ENCODE peak calls at places on chromosomes 1 and 21, in eight cellular contexts. G is GM23248, A is lung, M is pancreas, W is left lung, R is IMR-90, C is tibial artery, E is mucosa of descending colon. P is an unnamed sample. For H3K4me1, the result is how much of the 10 kb centered on the place peaks cover.

GRCh38 chr1:72649974-72650373 is 367.6 kb upstream of the NEGR1 start:
- DNase-seq in G (peak), A (no peak), M (no peak), W (no peak), R (peak), C (no peak), E (no peak), P (no peak)

GRCh38 chr1:174397261-174397660 is 50.5 kb upstream of the GPR52 start:
- DNase-seq in G (no peak), A (no peak), M (no peak), W (no peak), R (peak), C (no peak), E (no peak), P (no peak)

GRCh38 chr21:42343963-42344510 is 6.8 kb downstream of the TFF2 start:
- DNase-seq in G (no peak), A (no peak), M (no peak), W (no peak), R (no peak), C (no peak), E (no peak), P (no peak)

GRCh38 chr1:24635195-24635843 is 7.8 kb upstream of the SRRM1 start:
- DNase-seq in G (peak), A (no peak), M (no peak), W (no peak), R (peak), C (no peak), E (peak), P (no peak)

GRCh38 chr1:6585081-6585722 is 5.4 kb downstream of the ZBTB48 start:
- DNase-seq in G (no peak), A (no peak), M (no peak), W (no peak), R (no peak), C (no peak), E (no peak), P (no peak)

GRCh38 chr1:100557606-100557953 is 19.6 kb downstream of the GPR88 start:
- DNase-seq in G (no peak), A (no peak), M (no peak), W (no peak), R (no peak), C (no peak), E (no peak), P (no peak)

GRCh38 chr21:44414291-44415072 is 40.8 kb upstream of the LRRC3 start:
- DNase-seq in G (no peak), A (no peak), M (no peak), W (peak), R (no peak), C (peak), E (no peak), P (no peak)

GRCh38 chr1:54569339-54569738 is 21.3 kb downstream of the ACOT11 start:
- DNase-seq in G (peak), A (no peak), M (no peak), W (no peak), R (no peak), C (no peak), E (no peak), P (no peak)

GRCh38 chr1:247415423-247416361 is at the start of gene NLRP3:
- DNase-seq in G (peak), A (peak), M (no peak), W (peak), R (no peak), C (peak), E (peak), P (peak)

DNA sequence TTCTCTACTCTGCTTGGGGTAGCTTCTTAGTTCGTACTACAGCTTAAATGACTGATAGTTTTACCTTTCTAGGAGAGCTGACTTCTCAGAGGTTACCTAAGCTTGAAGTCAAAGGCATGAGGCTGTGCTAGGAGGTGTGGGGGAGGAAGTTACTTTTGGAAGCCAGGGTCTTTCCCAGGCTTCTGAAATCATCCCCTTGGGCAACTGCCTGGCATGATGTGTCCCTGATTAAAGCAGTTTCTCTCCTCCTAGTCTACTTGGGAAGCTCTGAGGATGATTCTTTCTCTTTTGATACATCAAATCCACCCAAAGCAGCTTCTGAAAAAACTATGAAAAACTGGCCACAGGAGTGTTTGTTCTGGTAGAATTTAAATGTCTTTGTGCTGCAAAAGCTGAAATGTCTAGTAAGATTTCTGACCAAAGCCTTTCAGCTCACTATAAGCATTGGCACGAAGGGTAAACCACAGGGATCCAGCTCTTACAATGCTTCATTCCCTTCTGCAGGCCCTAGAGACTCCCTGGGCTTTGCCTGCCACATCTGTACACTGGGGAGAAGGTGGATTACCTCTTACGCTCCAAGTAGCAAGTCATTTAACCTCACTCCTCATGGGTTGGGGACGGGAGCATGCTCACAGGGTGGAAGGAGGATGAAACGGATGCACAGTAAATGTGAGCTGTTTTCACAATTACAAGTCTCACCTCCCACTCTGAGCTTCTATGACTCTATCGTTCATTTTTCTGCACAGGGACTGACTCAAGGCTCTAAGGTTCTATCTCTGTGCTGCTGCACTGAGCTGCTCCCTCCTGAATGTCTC is 59.6 kb downstream of the RUNX1 start:
- DNase-seq in G (peak), A (no peak), M (no peak), W (no peak), R (no peak), C (no peak), E (no peak), P (no peak)
- H3K4me1 ChIP-seq in G (under half), A (under half), M (under half), W (under half), R (under half), C (under half), E (under half), P (half or more)

DNA sequence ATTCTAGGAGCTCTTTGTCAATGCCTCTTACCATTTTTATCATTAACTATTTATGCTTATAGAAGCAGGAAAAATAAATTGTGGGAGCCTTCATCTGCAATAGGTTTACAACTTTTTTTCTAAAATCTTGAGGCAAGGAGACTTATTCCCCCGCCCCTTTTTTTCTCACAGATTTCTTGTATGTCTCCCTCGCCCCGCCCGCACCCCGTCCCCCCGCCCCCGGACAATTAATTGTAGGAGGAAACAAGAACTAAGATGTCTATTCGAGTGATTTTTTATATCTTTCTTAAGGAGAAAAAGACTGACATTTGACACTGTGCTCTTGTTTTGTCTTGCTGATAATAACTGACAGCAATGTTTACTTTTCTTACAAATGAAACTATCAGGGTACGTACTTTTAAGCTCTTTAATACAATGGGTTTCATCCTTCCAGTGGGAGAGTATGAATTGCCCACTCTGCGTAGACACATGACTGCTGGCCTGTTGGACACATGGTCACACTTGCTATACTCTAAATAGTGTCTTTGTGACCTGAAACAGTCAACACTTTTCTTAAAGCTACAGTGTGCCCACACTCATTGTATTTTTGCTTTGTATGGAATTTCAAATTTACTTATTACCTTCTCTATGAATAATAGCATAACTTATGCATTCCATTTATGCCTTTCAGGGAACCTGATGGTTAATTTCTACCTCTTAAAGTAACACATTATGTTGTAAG is 1.5 kb upstream of the IVNS1ABP start:
- DNase-seq in G (no peak), A (no peak), M (no peak), W (no peak), R (no peak), C (no peak), E (no peak), P (no peak)
- H3K4me1 ChIP-seq in G (under half), A (under half), M (under half), W (under half), R (under half), C (under half), E (under half), P (under half)

GRCh38 chr1:93591291-93591832 is 90.3 kb downstream of the BCAR3 start:
- DNase-seq in G (no peak), A (no peak), M (no peak), W (no peak), R (no peak), C (no peak), E (no peak), P (no peak)
- H3K4me1 ChIP-seq in G (under half), A (under half), M (under half), W (under half), R (under half), C (under half), E (under half), P (under half)

DNA sequence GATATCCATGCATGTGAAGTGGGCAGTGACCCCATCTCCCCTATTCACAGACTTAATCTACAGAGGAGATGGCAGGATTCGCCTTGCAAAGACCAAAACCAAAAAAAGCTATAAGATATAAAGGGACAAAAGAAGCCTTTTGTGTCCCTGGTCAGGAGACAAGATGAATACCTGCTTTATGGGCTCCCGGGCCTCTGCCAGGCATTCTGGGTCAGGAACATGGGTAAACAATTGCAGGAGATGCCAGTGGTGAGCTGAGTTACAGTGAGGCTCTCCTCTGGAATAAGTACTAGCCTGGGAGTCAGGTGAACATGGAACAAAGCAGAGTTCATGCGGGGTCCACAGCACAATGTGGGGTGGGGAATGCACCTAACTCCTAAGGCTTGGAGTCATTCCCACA is 4.7 kb downstream of the SLC9A1 start:
- DNase-seq in G (no peak), A (no peak), M (no peak), W (no peak), R (no peak), C (no peak), E (no peak), P (no peak)
- H3K4me1 ChIP-seq in G (under half), A (under half), M (under half), W (half or more), R (under half), C (under half), E (under half), P (under half)

GRCh38 chr1:13814131-13814530 is 114.1 kb downstream of the PRDM2 start:
- DNase-seq in G (no peak), A (no peak), M (no peak), W (no peak), R (no peak), C (no peak), E (no peak), P (no peak)
- H3K4me1 ChIP-seq in G (under half), A (under half), M (under half), W (under half), R (under half), C (under half), E (under half), P (under half)

DNA sequence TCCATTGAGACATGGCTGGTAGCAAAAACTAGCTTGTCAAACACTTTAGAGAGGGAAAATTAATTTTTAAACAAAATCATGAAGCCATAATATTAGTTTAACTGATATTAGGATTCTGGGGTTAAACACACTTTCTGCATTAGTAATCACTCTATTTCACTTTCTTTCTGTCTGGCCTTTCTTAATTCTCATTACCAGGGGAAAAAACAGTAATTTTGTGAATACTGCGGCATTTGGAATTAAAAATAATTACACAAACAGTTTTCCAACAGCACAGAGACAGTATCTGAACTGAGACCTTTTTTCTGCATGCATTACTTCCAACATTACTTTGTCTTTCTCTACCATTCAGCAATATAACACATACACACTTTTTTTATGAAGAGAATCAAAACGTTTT is 190.6 kb downstream of the MRPL39 start:
- DNase-seq in G (no peak), A (no peak), M (no peak), W (no peak), R (no peak), C (no peak), E (no peak), P (no peak)
- H3K4me1 ChIP-seq in G (under half), A (under half), M (under half), W (under half), R (under half), C (under half), E (under half), P (under half)

DNA sequence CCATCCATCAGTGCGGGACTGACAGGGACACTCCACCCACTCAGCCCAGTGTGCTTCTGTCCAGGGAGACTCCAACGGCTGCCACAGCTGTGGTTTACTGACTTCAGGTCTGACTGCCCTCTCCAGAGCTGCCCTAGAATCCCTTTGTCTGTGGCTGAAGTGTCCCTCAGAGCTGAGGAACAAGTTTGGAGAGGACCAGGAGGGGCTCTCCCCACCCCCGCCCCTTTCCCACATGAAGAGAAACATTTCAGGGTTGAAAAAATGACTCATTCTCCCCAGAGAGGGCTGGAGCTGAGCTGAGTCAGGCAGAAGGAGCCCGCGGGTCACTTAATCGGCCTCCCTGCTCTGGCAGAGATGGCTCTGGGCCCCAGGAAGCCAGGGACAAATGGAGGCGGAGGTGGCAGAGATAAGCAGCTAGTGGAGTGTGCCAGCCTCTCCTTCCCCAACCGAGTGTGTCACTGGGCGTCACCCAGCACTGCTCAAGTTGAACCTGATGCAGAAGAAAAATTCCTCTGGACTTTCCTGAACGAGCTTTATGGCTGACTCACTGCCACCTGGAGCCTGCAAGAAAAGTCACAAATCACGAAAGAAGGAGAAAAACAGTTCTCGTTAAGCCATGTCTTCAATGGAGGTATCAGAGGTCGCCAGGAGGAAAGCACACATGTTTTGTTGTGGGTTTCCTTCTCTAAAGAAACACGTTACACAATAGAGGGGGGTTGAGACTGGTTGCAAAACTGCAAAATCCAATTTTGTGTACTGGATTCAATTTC is 34.3 kb upstream of the ECE1 start:
- DNase-seq in G (peak), A (peak), M (peak), W (peak), R (peak), C (peak), E (peak), P (peak)
- H3K4me1 ChIP-seq in G (half or more), A (under half), M (half or more), W (half or more), R (half or more), C (under half), E (half or more), P (half or more)

GRCh38 chr1:106676021-106676420 is 380.5 kb upstream of the PRMT6 start:
- DNase-seq in G (peak), A (no peak), M (no peak), W (no peak), R (no peak), C (no peak), E (no peak), P (no peak)
- H3K4me1 ChIP-seq in G (under half), A (under half), M (under half), W (under half), R (under half), C (under half), E (under half), P (under half)